ENCODE peak calls at places on chromosomes 2 and 18, in seven cellular contexts. Z, W, N, V, H, J and L are unnamed samples.

GRCh38 chr2:2234398-2234797 is 96.7 kb downstream of the MYT1L start:
- DNase-seq in J (no peak), H (no peak), Z (no peak), N (no peak), V (no peak), W (no peak), L (no peak)

GRCh38 chr2:105391058-105391627 is 7.7 kb downstream of the FHL2 start:
- DNase-seq in V (no peak), H (no peak), N (no peak), J (no peak), W (no peak), Z (no peak), L (no peak)

GRCh38 chr2:241849616-241850543 is 8.8 kb downstream of the PDCD1 start:
- DNase-seq in J (no peak), H (no peak), Z (no peak), W (no peak), N (no peak), V (no peak), L (no peak)

GRCh38 chr2:42328148-42328833 is 32.7 kb downstream of the COX7A2L start:
- DNase-seq in Z (no peak), W (no peak), H (no peak), N (no peak), J (no peak), V (no peak), L (peak)

GRCh38 chr18:46265190-46266156 is 161.3 kb downstream of the HAUS1 start:
- DNase-seq in H (no peak), W (no peak), J (no peak), Z (no peak), V (no peak), N (no peak), L (peak)

GRCh38 chr2:40098786-40099470 is 319.9 kb upstream of the THUMPD2 start:
- DNase-seq in N (no peak), Z (no peak), W (no peak), H (no peak), J (no peak), V (no peak), L (no peak)

GRCh38 chr18:62131305-62131909 is 55.4 kb downstream of the PIGN start:
- DNase-seq in Z (no peak), J (peak), H (peak), N (peak), V (peak), W (peak), L (peak)

GRCh38 chr2:231708773-231709635 is 679 bp downstream of the PTMA start:
- DNase-seq in Z (no peak), H (peak), W (peak), V (peak), N (peak), J (peak), L (no peak)

GRCh38 chr18:9992300-9992987 is 78.6 kb downstream of the VAPA start:
- DNase-seq in Z (no peak), N (no peak), H (no peak), W (no peak), V (no peak), J (no peak), L (no peak)

GRCh38 chr2:147554708-147555107 is 290.1 kb upstream of the ACVR2A start:
- DNase-seq in H (no peak), J (no peak), Z (no peak), N (no peak), W (no peak), V (no peak), L (no peak)

GRCh38 chr2:17800219-17800618 is 16.0 kb upstream of the MSGN1 start:
- DNase-seq in Z (no peak), H (no peak), J (no peak), N (no peak), W (no peak), V (no peak), L (no peak)

GRCh38 chr2:133841905-133842304 is 273.6 kb upstream of the NCKAP5 start:
- DNase-seq in J (no peak), Z (no peak), H (no peak), V (no peak), N (no peak), W (no peak), L (peak)

GRCh38 chr2:39706350-39706749 is 40.6 kb downstream of the TMEM178A start:
- DNase-seq in J (no peak), Z (no peak), V (no peak), N (no peak), W (no peak), H (no peak), L (no peak)

GRCh38 chr18:37328946-37329719 is 236.5 kb downstream of the CELF4 start:
- DNase-seq in H (no peak), V (no peak), N (no peak), W (no peak), J (no peak), Z (no peak), L (no peak)

GRCh38 chr2:11540148-11540995 is 6.5 kb downstream of the GREB1 start:
- DNase-seq in Z (no peak), W (no peak), N (no peak), H (no peak), J (no peak), V (no peak), L (no peak)

GRCh38 chr18:21241224-21242131 is 554 bp upstream of the GREB1L start:
- DNase-seq in H (peak), N (peak), W (no peak), V (no peak), Z (no peak), J (no peak), L (no peak)

GRCh38 chr2:171432969-171433762 is 624 bp downstream of the METTL8 start:
- DNase-seq in N (no peak), J (peak), Z (no peak), V (peak), H (no peak), W (no peak), L (no peak)

GRCh38 chr2:221322741-221323140 is 249.4 kb downstream of the EPHA4 start:
- DNase-seq in H (no peak), N (no peak), V (no peak), J (no peak), Z (no peak), W (no peak), L (no peak)

GRCh38 chr18:57062841-57063240 is 84.0 kb upstream of the BOD1L2 start:
- DNase-seq in H (no peak), W (no peak), J (no peak), V (no peak), N (no peak), Z (no peak), L (no peak)

GRCh38 chr2:108215794-108216211 is 24.0 kb upstream of the SULT1C3 start:
- DNase-seq in Z (no peak), V (peak), H (no peak), N (no peak), W (no peak), J (peak), L (peak)

GRCh38 chr2:12778369-12778768 is 61.6 kb downstream of the TRIB2 start:
- DNase-seq in J (no peak), W (no peak), H (no peak), N (no peak), V (no peak), Z (no peak), L (no peak)

GRCh38 chr2:234951386-234952269 is at the start of gene SH3BP4:
- DNase-seq in Z (peak), J (peak), V (peak), N (peak), H (peak), W (peak), L (no peak)

GRCh38 chr2:215929602-215930335 is 83.6 kb downstream of the MREG start:
- DNase-seq in W (no peak), V (no peak), Z (no peak), N (no peak), H (no peak), J (no peak), L (no peak)

GRCh38 chr2:144183744-144184143 is 336.2 kb downstream of the ZEB2 start:
- DNase-seq in V (peak), H (peak), N (no peak), J (peak), W (peak), Z (no peak), L (no peak)

GRCh38 chr2:202405798-202406197 is 29.7 kb downstream of the BMPR2 start:
- DNase-seq in N (no peak), Z (no peak), V (no peak), J (no peak), W (no peak), H (no peak), L (no peak)

GRCh38 chr2:30037016-30037415 is 109.8 kb upstream of the YPEL5 start:
- DNase-seq in W (no peak), V (no peak), J (no peak), N (no peak), H (no peak), Z (no peak), L (no peak)

GRCh38 chr2:95058989-95059601 is 33.6 kb downstream of the MAL start:
- DNase-seq in J (no peak), V (peak), H (no peak), Z (no peak), W (no peak), N (no peak), L (no peak)

GRCh38 chr2:158686166-158686792 is 108.8 kb upstream of the DAPL1 start:
- DNase-seq in H (no peak), V (no peak), N (no peak), J (no peak), W (no peak), Z (no peak), L (no peak)

GRCh38 chr2:163665817-163666216 is 70.0 kb downstream of the FIGN start:
- DNase-seq in V (no peak), H (no peak), J (no peak), W (no peak), N (no peak), Z (no peak), L (no peak)

GRCh38 chr2:134405641-134406081 is 151.8 kb downstream of the MGAT5 start:
- DNase-seq in Z (no peak), N (no peak), W (no peak), V (no peak), H (no peak), J (no peak), L (peak)

GRCh38 chr2:177543007-177543760 is 150.6 kb downstream of the AGPS start:
- DNase-seq in Z (no peak), V (no peak), H (no peak), J (no peak), W (no peak), N (no peak), L (peak)

GRCh38 chr2:62524293-62524941 is 18.4 kb upstream of the TMEM17 start:
- DNase-seq in W (no peak), H (no peak), N (no peak), J (no peak), Z (no peak), V (no peak), L (no peak)

GRCh38 chr2:54161660-54162059 is 46.2 kb downstream of the ACYP2 start:
- DNase-seq in V (no peak), Z (no peak), J (no peak), W (no peak), H (no peak), N (no peak), L (no peak)
- TF ChIP-seq CTCF in V (no peak), Z (peak), J (no peak), W (no peak), H (no peak), N (no peak), L (no peak)

DNA sequence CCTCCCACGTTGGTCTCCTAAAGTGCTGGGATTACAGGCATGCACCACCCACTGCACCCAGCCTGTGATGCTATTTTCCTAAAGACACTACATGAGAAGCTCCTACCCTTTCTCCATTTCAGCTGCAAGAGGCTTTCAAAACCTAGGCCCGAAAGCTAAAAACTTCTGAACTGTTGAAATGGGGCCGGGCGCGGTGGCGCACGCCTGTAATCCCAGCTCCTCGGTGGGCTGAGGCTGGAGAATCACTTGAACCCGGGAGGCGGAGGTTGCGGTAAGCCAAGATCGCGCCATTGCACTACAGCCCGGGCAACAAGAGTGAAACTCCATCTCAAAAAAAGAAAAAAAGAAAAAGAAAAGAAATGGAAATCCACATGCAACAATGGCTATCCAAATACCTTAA is 18.1 kb upstream of the ANXA4 start:
- DNase-seq in V (no peak), N (no peak), H (no peak), Z (no peak), J (no peak), W (no peak), L (no peak)
- TF ChIP-seq CTCF in V (no peak), N (no peak), H (no peak), Z (no peak), J (no peak), W (no peak), L (no peak)

GRCh38 chr18:79988079-79988924 is at the start of gene TXNL4A:
- DNase-seq in V (peak), H (peak), J (peak), N (peak), W (peak), Z (peak), L (peak)
- TF ChIP-seq CTCF in V (peak), H (no peak), J (no peak), N (peak), W (peak), Z (peak), L (peak)

GRCh38 chr18:50281295-50281971 is at the start of gene MBD1:
- DNase-seq in H (peak), W (peak), J (peak), Z (peak), N (peak), V (peak), L (peak)
- TF ChIP-seq CTCF in H (peak), W (no peak), J (no peak), Z (peak), N (peak), V (peak), L (peak)

DNA sequence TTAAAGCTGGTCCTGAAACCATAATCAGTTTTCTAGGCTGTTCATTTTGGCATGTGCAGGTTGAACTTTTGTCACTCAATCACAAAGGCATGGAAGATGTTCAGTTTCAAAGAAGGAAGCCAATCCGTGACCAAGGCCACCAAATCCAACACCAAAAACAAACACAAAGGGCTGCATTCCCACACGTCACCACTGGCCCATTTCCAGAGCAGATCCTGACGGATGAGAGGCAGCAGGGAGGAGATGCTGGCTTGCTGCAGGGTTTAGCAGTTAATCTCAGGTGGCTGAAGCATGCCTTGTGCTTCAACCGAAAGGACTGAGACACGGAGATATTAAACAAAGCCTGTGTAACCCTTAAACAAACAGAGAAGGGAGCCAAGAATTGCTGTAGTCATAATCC is 191.9 kb upstream of the CTAGE1 start:
- DNase-seq in V (peak), W (no peak), H (no peak), Z (peak), J (peak), N (no peak), L (no peak)
- TF ChIP-seq CTCF in V (no peak), W (no peak), H (no peak), Z (no peak), J (no peak), N (no peak), L (no peak)

DNA sequence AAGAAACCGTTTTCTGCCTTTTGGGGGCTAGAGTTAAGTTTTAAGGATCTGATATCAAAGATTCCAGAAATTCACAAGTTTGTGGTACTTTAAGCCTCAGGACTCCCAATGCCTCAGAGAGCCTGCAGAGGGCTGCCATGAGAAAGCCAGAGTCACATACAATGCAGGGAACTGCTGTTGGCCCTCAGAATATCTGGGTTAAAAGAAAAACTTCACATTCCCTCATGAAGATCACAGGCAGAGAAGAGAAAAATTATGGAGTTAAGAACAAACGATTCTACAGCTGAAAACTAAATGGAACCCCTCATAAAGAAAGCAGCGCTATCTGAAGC is 39.5 kb downstream of the HDAC4 start:
- DNase-seq in J (no peak), H (no peak), Z (no peak), N (no peak), V (no peak), W (no peak), L (peak)
- TF ChIP-seq CTCF in J (no peak), H (no peak), Z (no peak), N (peak), V (no peak), W (no peak), L (peak)

GRCh38 chr2:70615222-70615621 is 61.6 kb upstream of the TGFA start:
- DNase-seq in N (no peak), J (no peak), W (no peak), H (no peak), V (no peak), Z (no peak), L (no peak)
- TF ChIP-seq CTCF in N (no peak), J (no peak), W (no peak), H (no peak), V (no peak), Z (no peak), L (no peak)

GRCh38 chr2:173948827-173949226 is 16.3 kb downstream of the SP3 start:
- DNase-seq in N (no peak), H (no peak), W (no peak), Z (no peak), V (no peak), J (no peak), L (no peak)

GRCh38 chr2:173953047-173953424 is 12.1 kb downstream of the SP3 start:
- DNase-seq in N (no peak), Z (no peak), V (no peak), J (no peak), W (no peak), H (no peak), L (no peak)

GRCh38 chr2:173955867-173956266 is 9.3 kb downstream of the SP3 start:
- DNase-seq in Z (no peak), N (no peak), H (no peak), V (no peak), W (no peak), J (no peak), L (no peak)

GRCh38 chr2:173955004-173955403 is 10.2 kb downstream of the SP3 start:
- DNase-seq in W (no peak), Z (no peak), H (no peak), V (no peak), N (no peak), J (no peak), L (no peak)

DNA sequence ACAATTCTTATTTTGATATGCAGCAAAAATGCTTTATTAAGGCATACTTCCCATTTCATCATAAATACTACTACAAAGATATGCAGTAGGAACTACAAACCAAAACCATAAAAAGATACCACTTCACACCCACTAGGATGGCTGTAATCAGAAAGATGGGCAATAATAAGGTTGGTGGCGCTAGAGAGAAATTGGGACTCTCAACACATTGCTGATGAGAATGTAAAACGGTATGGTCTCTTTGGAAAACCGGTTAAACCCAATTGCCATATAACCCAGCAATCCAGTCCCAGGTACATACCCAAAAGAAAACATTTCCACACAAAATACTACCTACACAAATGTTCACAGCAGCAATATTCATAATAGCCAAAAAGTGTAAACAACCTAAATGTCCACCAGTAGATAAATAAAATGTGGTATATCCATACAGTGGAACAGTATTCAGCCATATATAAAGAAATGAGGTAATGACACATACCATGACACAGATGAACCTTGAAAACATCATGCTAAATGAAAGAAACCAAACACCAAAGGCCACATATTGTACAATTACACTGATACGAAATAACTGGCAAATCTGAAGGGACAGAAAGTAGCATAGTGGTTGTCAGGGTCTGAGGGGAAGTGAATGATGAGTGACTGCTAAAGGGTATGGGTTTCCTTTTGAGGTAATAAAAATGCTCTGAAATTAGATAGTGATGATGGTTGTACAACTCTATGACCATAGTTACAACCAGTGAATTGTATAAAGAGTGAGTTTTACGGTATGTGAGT is 12.7 kb downstream of the SP3 start:
- DNase-seq in J (no peak), Z (no peak), W (no peak), V (no peak), N (no peak), H (no peak), L (no peak)
- TF ChIP-seq CTCF in J (no peak), Z (no peak), W (no peak), V (no peak), N (no peak), H (no peak), L (no peak)

DNA sequence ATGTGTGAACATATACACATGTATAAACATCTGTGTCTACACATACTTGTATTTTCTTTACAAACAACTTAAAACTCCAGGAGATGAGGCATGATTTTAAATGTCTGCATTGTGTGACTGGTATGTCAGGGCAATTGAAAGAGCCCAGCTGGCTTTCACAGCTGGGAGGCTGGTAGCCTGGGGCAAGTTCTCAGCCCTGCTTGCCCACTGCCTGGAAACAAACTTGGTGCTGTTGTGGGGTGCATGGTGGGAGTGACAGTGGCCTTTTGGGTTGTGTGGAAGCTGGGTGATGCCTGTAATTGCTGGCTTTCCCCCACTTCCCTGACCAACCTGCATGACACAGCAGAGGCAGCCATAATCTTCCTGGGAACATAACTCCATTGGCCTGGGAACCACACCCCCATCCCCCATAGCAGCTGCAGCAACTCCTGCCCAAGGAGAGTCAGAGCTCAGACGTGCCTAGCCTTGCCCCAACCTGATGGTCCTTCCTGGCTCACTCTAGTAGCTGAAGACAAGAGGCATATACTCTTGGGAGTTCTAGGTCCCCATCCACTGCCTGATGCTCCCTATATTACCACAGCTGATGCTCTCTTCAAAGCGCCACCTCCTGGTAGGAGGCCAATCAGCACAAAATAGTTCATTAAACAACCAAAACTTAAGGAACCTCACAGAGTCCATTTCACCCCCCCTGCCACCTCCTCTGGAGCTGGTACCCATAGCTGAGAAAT is 158.4 kb downstream of the CERS6 start:
- DNase-seq in J (no peak), H (no peak), W (no peak), N (no peak), V (no peak), Z (no peak), L (no peak)
- TF ChIP-seq CTCF in J (no peak), H (peak), W (no peak), N (no peak), V (no peak), Z (no peak), L (no peak)

GRCh38 chr18:72086421-72086820 is 457.7 kb downstream of the CBLN2 start:
- DNase-seq in J (no peak), Z (no peak), W (no peak), H (no peak), N (no peak), V (no peak), L (peak)
- TF ChIP-seq CTCF in J (no peak), Z (no peak), W (no peak), H (peak), N (peak), V (peak), L (peak)